ENCODE peak calls at places on chromosomes 7 and 10, in ten cellular contexts. K is amniotic stem cell; W is activated CD8-positive, alpha-beta memory T cell treated with anti-CD3 and anti-CD28 coated beads, Interleukin-2, amount 10 ng/mL, durations not matched to agents 7 days and 5 days; Z is thoracic aorta; J is stimulated activated CD4-positive, alpha-beta T cell treated with anti-CD3 and anti-CD28 coated beads, TNF-alpha, amount 100 ng/mL, for 4 hours; F is non-pigmented ciliary epithelial cell; U is GM20000; Y is aorta; E is foreskin fibroblast; C is NCI-H1105 treated with DMSO at 0.1 percent for 48 hours. A is an unnamed sample.
A peak's percentile ranks its signal among the peaks of the same experiment; 100 is the strongest.

GRCh38 chr10:86226801-86227201 is 139.8 kb downstream of the GRID1 start:
- DNase-seq in K (no peak), W (no peak), Z (no peak), J (no peak), F (no peak), U (no peak), Y (no peak), E (no peak), C (no peak), A (no peak)

GRCh38 chr10:88385601-88386203 is 197.4 kb downstream of the RNLS start:
- DNase-seq in K (no peak), W (peak; percentile 89), Z (no peak), J (no peak), F (no peak), U (peak; percentile 49), Y (peak; percentile 47), E (no peak), C (no peak), A (peak; percentile 4)

GRCh38 chr10:79347894-79348639 is 798 bp downstream of the PPIF start:
- DNase-seq in K (peak; percentile 8), W (peak; percentile 88), Z (no peak), J (peak; percentile 64), F (no peak), U (peak; percentile 88), Y (peak; percentile 85), E (peak; percentile 65), C (no peak), A (no peak)

GRCh38 chr7:108181073-108181985 is 51.2 kb upstream of the LAMB4 start:
- DNase-seq in K (peak; percentile 4), W (no peak), Z (no peak), J (no peak), F (no peak), U (peak; percentile 42), Y (no peak), E (no peak), C (peak; percentile 74), A (peak; percentile 41)

GRCh38 chr7:106779877-106780276 is 85.2 kb upstream of the PIK3CG start:
- DNase-seq in K (no peak), W (no peak), Z (no peak), J (no peak), F (no peak), U (no peak), Y (no peak), E (no peak), C (no peak), A (no peak)

GRCh38 chr10:120825878-120826383 is 25.2 kb upstream of the WDR11 start:
- DNase-seq in K (no peak), W (no peak), Z (no peak), J (no peak), F (no peak), U (no peak), Y (no peak), E (no peak), C (no peak), A (no peak)

GRCh38 chr7:79055722-79056415 is 397.6 kb downstream of the MAGI2 start:
- DNase-seq in K (no peak), W (no peak), Z (no peak), J (no peak), F (no peak), U (no peak), Y (no peak), E (no peak), C (peak; percentile 95), A (peak; percentile 76)

GRCh38 chr10:46528675-46529615 is 27.5 kb downstream of the GPRIN2 start:
- DNase-seq in K (no peak), W (no peak), Z (no peak), J (no peak), F (no peak), U (no peak), Y (peak; percentile 38), E (no peak), C (no peak), A (no peak)